ENCODE peak calls at places on chromosomes 5 and 9, in four cellular contexts. Y is IMR-90, R is Peyer's patch, M is lower lobe of right lung. O is an unnamed sample.

GRCh38 chr5:4036861-4037260 is 441.2 kb downstream of the IRX1 start:
- DNase-seq in Y (no peak), M (no peak), R (no peak), O (no peak)

GRCh38 chr9:92151691-92152393 is 36.6 kb upstream of the SPTLC1 start:
- DNase-seq in R (no peak), Y (peak), M (no peak), O (no peak)

GRCh38 chr9:14316574-14317304 is 2.8 kb upstream of the NFIB start:
- DNase-seq in R (no peak), M (no peak), Y (no peak), O (no peak)

GRCh38 chr5:100600289-100600994 is 65.3 kb downstream of the FAM174A start:
- DNase-seq in Y (no peak), M (no peak), R (no peak), O (no peak)

GRCh38 chr5:39532511-39532910 is 107.7 kb upstream of the DAB2 start:
- DNase-seq in R (no peak), Y (no peak), M (no peak), O (no peak)

GRCh38 chr9:21047315-21047714 is 15.9 kb upstream of the HACD4 start:
- DNase-seq in M (no peak), R (no peak), Y (no peak), O (no peak)

GRCh38 chr9:106403081-106403480 is 459.9 kb upstream of the ZNF462 start:
- DNase-seq in M (no peak), R (no peak), Y (no peak), O (no peak)

GRCh38 chr5:86894006-86894560 is 276.3 kb downstream of the COX7C start:
- DNase-seq in M (no peak), R (no peak), Y (peak), O (no peak)

GRCh38 chr5:132271251-132272246 is 14.1 kb downstream of the PDLIM4 start:
- DNase-seq in Y (no peak), M (no peak), R (peak), O (no peak)

GRCh38 chr9:121266906-121267650 is 884 bp upstream of the GSN start:
- DNase-seq in Y (no peak), R (no peak), M (no peak), O (no peak)
- H3K27ac ChIP-seq in Y (no peak), R (peak), M (peak), O (peak)

DNA sequence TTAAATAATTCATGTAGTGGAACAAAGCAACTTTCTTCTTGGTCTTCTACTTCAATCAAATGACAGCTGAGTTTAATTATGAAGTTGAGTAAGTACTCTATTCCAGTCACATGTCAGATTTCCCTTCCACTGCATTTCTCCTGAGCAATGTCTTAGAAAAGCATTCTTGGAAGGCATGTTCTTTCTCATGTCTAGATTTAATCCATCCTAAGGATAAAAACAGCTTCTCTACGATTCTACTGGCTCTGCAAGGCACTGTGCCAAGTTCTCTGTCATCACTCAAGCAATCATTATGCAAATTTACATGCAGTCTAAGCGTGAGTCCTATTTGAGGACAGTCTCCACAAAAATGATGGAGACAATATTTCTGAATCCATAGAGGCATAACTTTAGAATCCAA is 142.4 kb downstream of the YIPF5 start:
- DNase-seq in Y (peak), M (no peak), R (no peak), O (no peak)
- H3K4me3 ChIP-seq in Y (no peak), M (no peak), R (no peak), O (no peak)

DNA sequence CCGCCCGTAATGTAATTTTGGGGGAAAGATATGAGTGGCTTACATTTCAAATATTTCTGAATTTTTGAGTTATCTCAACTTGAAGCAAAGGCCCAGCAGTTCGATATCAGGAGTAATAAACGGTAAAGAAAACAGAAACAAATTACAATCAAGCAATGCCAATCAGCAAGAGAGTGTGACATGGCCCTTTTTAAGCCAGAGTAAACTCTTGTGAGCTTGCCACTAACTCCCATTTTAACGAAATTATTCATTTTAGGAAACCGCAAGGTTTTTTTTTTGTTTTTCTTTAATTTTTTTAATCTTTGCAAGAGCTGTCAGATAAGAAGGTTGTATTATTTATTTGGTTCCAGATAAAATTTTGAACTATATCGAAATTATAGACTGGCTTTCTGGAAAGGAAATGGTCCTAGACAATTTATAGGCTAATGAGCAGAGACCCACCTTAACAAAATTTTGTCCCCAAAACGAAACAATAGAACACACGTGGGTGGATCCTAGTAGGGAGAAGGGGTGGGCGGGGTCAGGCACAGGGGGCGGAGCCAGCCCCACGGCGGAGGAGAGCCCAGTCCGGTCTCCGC is 17.4 kb upstream of the CDK7 start:
- DNase-seq in R (peak), M (no peak), Y (no peak), O (no peak)
- H3K27ac ChIP-seq in R (peak), M (peak), Y (no peak), O (no peak)

DNA sequence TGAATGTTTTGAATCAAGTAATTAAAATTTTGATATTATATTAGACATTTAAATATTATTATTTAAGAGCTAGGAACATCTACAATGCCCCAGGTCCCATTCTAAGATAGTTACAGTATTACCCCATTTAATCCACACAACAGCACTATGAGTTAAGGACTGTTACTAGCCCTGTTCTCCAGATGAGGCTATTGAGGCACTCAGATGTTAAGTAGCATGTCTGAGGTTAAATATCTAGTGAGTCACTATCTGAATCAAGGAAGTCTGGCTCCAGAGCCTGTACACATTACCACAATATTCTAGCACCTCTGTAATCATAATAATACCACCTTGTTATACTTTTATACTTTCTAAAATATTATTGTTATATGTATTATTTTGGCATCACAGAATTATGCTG is 304.6 kb downstream of the PDE4D start:
- DNase-seq in M (no peak), R (no peak), Y (no peak), O (no peak)
- H3K4me3 ChIP-seq in M (no peak), R (no peak), Y (no peak), O (no peak)

DNA sequence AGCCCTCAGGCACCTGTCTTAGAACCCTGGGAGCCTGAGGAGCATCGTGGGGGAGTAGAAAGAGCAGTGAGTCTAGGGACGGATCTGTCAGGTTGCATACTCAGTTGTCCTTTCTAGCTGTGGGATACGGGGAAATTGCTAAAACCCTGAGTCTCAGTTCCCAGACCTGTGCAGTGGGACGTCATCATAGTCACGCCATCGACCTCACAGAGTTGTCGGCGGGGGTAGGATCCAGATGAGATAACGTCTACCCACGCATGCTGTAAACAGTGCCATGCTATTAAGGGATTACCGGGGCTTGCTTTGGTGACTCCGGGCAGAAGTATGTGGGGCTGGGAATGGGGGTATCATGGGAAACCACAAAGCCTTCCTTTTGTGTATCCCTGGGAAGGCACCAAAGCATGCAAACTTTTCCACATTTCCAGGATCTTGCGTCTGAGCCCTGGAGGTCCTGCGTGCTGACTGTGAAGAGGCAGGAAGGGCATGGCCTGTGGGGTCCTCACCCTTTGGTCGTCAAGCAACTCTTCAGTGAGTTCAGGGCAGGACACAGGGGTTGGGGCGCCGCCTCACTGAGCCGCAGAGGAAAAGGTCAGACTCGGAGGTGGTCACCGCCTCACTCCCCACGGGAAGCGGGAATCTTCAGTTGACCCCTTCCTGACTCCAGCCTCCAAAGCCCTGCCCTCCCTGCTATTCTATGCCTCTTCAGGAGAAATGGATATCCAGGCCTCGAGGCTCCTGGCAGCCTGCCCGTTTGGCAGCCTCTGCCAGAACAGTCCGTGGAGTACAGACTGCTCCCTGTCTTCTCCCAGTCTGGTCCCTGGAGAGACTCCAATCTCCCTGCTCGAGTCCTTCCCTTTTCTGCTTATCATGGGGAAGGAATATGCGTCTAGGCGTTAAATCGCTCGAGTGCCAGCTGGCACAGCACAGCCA is 186.8 kb upstream of the KLF9 start:
- DNase-seq in M (peak), R (peak), Y (peak), O (no peak)
- H3K27ac ChIP-seq in M (peak), R (peak), Y (peak), O (peak)

DNA sequence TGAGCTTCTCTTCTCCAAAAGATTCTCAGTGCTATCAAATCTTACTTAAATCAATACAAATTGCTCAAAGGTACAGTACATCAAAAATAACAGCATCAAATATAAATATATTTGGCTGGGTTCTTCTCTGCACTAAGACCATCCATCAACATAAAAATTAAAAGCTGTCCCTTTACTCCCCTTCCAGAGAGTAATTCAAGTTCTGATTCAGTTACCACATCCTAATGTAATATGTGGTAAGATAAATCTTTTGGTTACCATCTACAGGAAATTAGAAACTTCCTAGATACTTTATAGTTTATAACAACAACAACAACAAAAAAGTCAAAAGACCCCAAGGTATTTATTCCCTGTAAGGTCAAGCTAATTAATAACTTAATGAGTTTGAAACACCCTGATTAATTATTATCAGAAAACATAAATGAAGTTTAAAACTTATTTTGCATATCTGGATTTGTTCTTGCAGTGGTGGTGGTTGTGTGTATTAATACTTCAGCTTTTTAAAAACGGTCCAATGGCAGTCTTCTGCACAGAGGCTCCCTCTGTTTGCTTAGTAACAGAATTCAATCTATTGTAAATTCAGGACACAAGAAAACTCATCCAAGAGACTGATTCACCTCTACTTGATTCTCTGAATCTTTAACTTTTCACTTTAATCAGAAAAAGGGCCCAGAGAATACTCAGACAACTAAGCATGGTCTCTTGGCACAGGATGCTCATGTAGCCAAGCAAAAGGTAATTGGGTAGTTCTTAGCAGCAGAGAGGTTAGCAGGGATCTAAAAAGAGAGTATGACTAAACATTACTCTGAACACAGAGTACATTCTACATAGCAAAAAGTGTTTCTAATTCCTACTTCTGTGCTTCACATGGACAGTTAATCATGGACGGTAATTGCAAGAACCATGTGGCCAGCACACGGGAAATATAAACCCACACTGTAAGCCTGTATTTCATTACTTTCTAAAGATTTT is 20.1 kb downstream of the DIAPH1 start:
- DNase-seq in Y (peak), M (no peak), R (no peak), O (no peak)
- H3K4me3 ChIP-seq in Y (no peak), M (no peak), R (no peak), O (no peak)

O was measured in vagina.